ENCODE peak calls at places on chromosomes 6 and 20, in eight cellular contexts. U is GM23338, P is endothelial cell of umbilical vein, A is transverse colon, L is suprapubic skin, K is HCT116, J is SK-N-SH, R is prostate gland. O is an unnamed sample.

GRCh38 chr20:62382306-62383198 is 4.4 kb upstream of the RPS21 start:
- DNase-seq in A (peak), P (peak), K (peak), R (peak), J (peak), U (peak), L (no peak), O (peak)

GRCh38 chr6:21586760-21587181 is 6.8 kb upstream of the SOX4 start:
- DNase-seq in U (no peak), L (no peak), R (peak), P (no peak), J (no peak), A (no peak), K (no peak), O (no peak)

GRCh38 chr6:32151131-32151884 is 431 bp downstream of the PRRT1 start:
- DNase-seq in A (no peak), L (no peak), U (peak), K (no peak), P (no peak), R (no peak), J (no peak), O (no peak)

GRCh38 chr6:166001359-166001758 is 166.3 kb downstream of the TBXT start:
- DNase-seq in U (no peak), K (no peak), J (no peak), R (no peak), L (no peak), P (no peak), A (no peak), O (no peak)

GRCh38 chr6:121333196-121333595 is 1.1 kb downstream of the TBC1D32 start:
- DNase-seq in U (no peak), A (no peak), K (no peak), P (no peak), R (no peak), L (no peak), J (no peak), O (no peak)

GRCh38 chr20:37395921-37396519 is 50.1 kb downstream of the SRC start:
- DNase-seq in L (no peak), P (no peak), J (peak), R (no peak), U (peak), A (no peak), K (no peak), O (no peak)

GRCh38 chr6:151391471-151392428 is at the start of gene ZBTB2:
- DNase-seq in K (no peak), R (peak), A (peak), P (peak), L (peak), J (peak), U (peak), O (peak)

GRCh38 chr20:46883847-46884246 is 10.8 kb upstream of the EYA2 start:
- DNase-seq in L (no peak), R (no peak), J (no peak), U (no peak), P (no peak), K (no peak), A (no peak), O (no peak)

GRCh38 chr6:89034586-89035251 is 45.8 kb upstream of the PNRC1 start:
- DNase-seq in P (no peak), R (no peak), J (no peak), A (no peak), U (no peak), K (no peak), L (no peak), O (peak)

GRCh38 chr6:118382126-118382525 is 166.0 kb upstream of the PLN start:
- DNase-seq in P (peak), R (no peak), K (no peak), J (no peak), U (no peak), A (no peak), L (no peak), O (no peak)

GRCh38 chr6:35370799-35371493 is 28.6 kb downstream of the PPARD start:
- DNase-seq in A (no peak), K (no peak), P (no peak), R (no peak), U (no peak), J (no peak), L (no peak), O (no peak)

GRCh38 chr6:157981395-157982296 is at the start of gene SYNJ2:
- DNase-seq in U (peak), J (peak), L (peak), P (peak), R (peak), K (no peak), A (peak), O (peak)
- TF ChIP-seq POLR2AphosphoS5 in U (no peak), J (no peak), L (no peak), P (peak), R (no peak), K (peak), A (peak), O (peak)

GRCh38 chr20:25509084-25509483 is 76.2 kb downstream of the NINL start:
- DNase-seq in L (no peak), R (no peak), J (no peak), P (no peak), A (no peak), U (no peak), K (no peak), O (no peak)

GRCh38 chr20:25507385-25508082 is 77.8 kb downstream of the NINL start:
- DNase-seq in R (no peak), U (no peak), L (no peak), A (no peak), J (no peak), P (no peak), K (no peak), O (no peak)

GRCh38 chr20:25510202-25510601 is 75.1 kb downstream of the NINL start:
- DNase-seq in L (peak), P (no peak), R (no peak), J (no peak), K (no peak), A (no peak), U (no peak), O (no peak)

GRCh38 chr20:25510721-25511120 is 74.6 kb downstream of the NINL start:
- DNase-seq in A (no peak), R (no peak), L (peak), U (no peak), P (no peak), J (no peak), K (no peak), O (no peak)

GRCh38 chr20:25508083-25508770 is 77.1 kb downstream of the NINL start:
- DNase-seq in U (no peak), R (no peak), A (peak), J (no peak), L (no peak), K (no peak), P (peak), O (no peak)
- TF ChIP-seq POLR2AphosphoS5 in U (no peak), R (no peak), A (no peak), J (no peak), L (no peak), K (no peak), P (peak), O (no peak)

GRCh38 chr6:43468240-43468639 is 9.1 kb upstream of the TJAP1 start:
- DNase-seq in A (no peak), U (no peak), L (no peak), J (no peak), R (no peak), K (no peak), P (no peak), O (no peak)

GRCh38 chr6:43469947-43470346 is 7.4 kb upstream of the TJAP1 start:
- DNase-seq in L (no peak), R (no peak), J (no peak), P (no peak), U (no peak), A (no peak), K (no peak), O (no peak)

GRCh38 chr6:43467752-43468151 is 9.6 kb upstream of the TJAP1 start:
- DNase-seq in R (no peak), U (no peak), A (no peak), P (no peak), J (no peak), K (no peak), L (no peak), O (no peak)

GRCh38 chr6:43471399-43471798 is 6.0 kb upstream of the TJAP1 start:
- DNase-seq in L (no peak), J (no peak), A (no peak), K (no peak), P (no peak), U (no peak), R (no peak), O (no peak)

DNA sequence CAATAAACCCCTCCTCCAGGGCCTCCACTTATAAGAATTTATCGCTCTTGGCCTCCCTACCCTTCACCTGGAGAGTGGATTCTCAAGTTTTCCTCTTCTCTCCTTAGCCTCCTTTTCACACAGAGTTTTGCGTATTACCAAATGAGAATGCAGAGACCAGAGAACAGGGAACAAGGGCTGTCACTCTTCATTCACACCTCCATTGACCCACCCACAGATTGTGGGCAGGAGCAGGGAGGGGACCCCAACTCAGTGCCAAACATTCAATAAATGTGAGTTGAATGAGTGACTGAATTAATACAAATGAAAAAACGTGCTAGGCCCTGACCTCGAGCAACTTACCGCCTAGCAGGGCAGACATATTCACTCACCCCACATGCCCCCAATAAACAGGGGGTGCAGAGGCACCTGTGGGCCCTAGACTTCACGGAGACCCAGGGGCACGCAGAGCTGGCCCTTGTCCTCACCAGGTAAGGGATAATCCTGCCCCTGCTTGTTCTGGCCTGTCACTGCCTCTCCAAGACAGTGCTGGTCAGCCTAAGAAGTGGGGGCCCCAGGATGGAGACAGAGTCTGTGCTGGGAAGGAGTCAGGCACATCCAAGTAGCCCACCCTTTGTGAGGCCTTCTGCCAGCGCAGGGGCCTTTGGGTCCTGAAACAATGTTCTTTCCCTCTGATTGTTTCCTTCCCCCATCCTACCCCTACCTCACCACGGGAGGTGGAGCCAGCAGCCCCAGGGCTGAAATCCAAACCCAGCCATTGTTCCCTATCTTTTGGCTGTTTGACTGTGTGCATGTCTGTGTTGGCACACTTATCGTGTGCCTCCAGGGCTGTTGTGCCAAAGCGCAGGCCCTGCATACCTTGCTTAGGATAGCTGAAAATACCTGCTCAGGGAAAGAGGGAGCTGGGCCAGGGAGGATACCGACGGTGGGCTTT is 8.4 kb upstream of the TJAP1 start:
- DNase-seq in A (no peak), P (no peak), L (no peak), K (no peak), J (no peak), R (no peak), U (peak), O (no peak)
- TF ChIP-seq POLR2AphosphoS5 in A (no peak), P (no peak), L (no peak), K (no peak), J (no peak), R (peak), U (no peak), O (no peak)

GRCh38 chr6:84866715-84867114 is 102.3 kb upstream of the TBX18 start:
- DNase-seq in U (no peak), A (no peak), K (no peak), J (no peak), R (no peak), P (no peak), L (no peak), O (no peak)
- TF ChIP-seq POLR2AphosphoS5 in U (no peak), A (no peak), K (no peak), J (no peak), R (no peak), P (no peak), L (no peak), O (no peak)

GRCh38 chr6:15409301-15410125 is 163.6 kb downstream of the JARID2 start:
- DNase-seq in K (no peak), A (no peak), L (no peak), J (no peak), P (no peak), U (no peak), R (no peak), O (no peak)
- TF ChIP-seq POLR2AphosphoS5 in K (no peak), A (no peak), L (no peak), J (no peak), P (no peak), U (no peak), R (peak), O (no peak)

GRCh38 chr6:125749864-125750691 is 646 bp downstream of the HEY2 start:
- DNase-seq in A (peak), U (peak), R (peak), P (no peak), K (no peak), L (no peak), J (no peak), O (no peak)
- TF ChIP-seq POLR2AphosphoS5 in A (no peak), U (peak), R (peak), P (no peak), K (no peak), L (no peak), J (no peak), O (no peak)

GRCh38 chr6:42604150-42604549 is 40.3 kb downstream of the UBR2 start:
- DNase-seq in L (no peak), K (no peak), U (no peak), P (no peak), A (no peak), R (no peak), J (no peak), O (no peak)
- TF ChIP-seq POLR2AphosphoS5 in L (no peak), K (no peak), U (no peak), P (no peak), A (no peak), R (no peak), J (no peak), O (no peak)

DNA sequence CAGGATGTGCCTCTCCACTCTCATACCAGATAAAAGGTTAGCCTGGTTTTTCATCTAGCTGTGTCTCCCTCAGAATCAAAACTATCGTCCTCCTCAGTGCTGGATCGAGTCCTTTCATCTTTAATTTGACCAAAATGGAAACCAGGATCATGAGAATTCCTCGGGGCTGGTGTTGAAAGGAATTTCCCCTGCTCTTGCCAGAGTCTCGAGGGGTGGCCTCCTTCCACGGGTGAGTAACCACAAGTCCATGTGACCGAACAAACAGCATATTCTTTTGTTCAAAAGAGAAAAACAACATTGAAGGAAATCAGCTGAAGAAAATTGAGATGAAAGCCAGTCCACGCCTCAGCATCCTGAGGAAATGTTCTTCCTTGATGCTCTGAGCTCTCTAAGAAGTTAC is 165.9 kb upstream of the CDYL start:
- DNase-seq in U (no peak), K (no peak), A (peak), P (peak), J (no peak), L (no peak), R (no peak), O (peak)
- TF ChIP-seq POLR2AphosphoS5 in U (no peak), K (no peak), A (peak), P (no peak), J (no peak), L (no peak), R (peak), O (peak)

GRCh38 chr6:38387461-38387860 is 252.3 kb downstream of the BTBD9 start:
- DNase-seq in L (no peak), K (no peak), R (no peak), U (no peak), A (no peak), J (no peak), P (no peak), O (no peak)

GRCh38 chr6:38391206-38391908 is 248.4 kb downstream of the BTBD9 start:
- DNase-seq in J (no peak), P (peak), U (peak), L (no peak), R (no peak), K (peak), A (no peak), O (no peak)

GRCh38 chr6:38387994-38388393 is 251.7 kb downstream of the BTBD9 start:
- DNase-seq in R (no peak), K (no peak), J (peak), L (no peak), A (no peak), U (no peak), P (no peak), O (no peak)

GRCh38 chr6:38391909-38392614 is 247.7 kb downstream of the BTBD9 start:
- DNase-seq in J (no peak), L (no peak), K (no peak), R (no peak), U (no peak), P (peak), A (no peak), O (no peak)

GRCh38 chr6:38389875-38390274 is 249.9 kb downstream of the BTBD9 start:
- DNase-seq in K (no peak), J (no peak), L (no peak), P (no peak), R (no peak), A (no peak), U (no peak), O (no peak)
- TF ChIP-seq POLR2AphosphoS5 in K (no peak), J (no peak), L (no peak), P (no peak), R (no peak), A (no peak), U (no peak), O (no peak)